ENCODE peak calls at places on chromosomes 12 and 14, in ten cellular contexts. One of them, this sample, is unnamed.

GRCh38 chr12:128178971-128179370 is 88.0 kb upstream of the TMEM132C start:
- DNase-seq in GM12891: no peak
- DNase-seq in hippocampal formation: no peak
- DNase-seq in ureter: no peak
- DNase-seq in pancreas: no peak
- DNase-seq in omental fat pad: no peak
- DNase-seq in ACHN: peak
- DNase-seq in GDM1: no peak
- DNase-seq in NCI-H774: no peak
- DNase-seq in H4: no peak
- DNase-seq in this sample: no peak

GRCh38 chr12:54294152-54294913 is 6.5 kb downstream of the NFE2 start:
- DNase-seq in pancreas: peak
- DNase-seq in hippocampal formation: peak
- DNase-seq in ureter: no peak
- DNase-seq in GM12891: peak
- DNase-seq in GDM1: peak
- DNase-seq in NCI-H774: peak
- DNase-seq in omental fat pad: peak
- DNase-seq in ACHN: peak
- DNase-seq in H4: peak
- DNase-seq in this sample: no peak

GRCh38 chr14:96056509-96057422 is 17.6 kb downstream of the C14orf132 start:
- DNase-seq in GM12891: no peak
- DNase-seq in GDM1: no peak
- DNase-seq in ACHN: no peak
- DNase-seq in ureter: no peak
- DNase-seq in hippocampal formation: no peak
- DNase-seq in NCI-H774: no peak
- DNase-seq in H4: no peak
- DNase-seq in omental fat pad: no peak
- DNase-seq in pancreas: no peak
- DNase-seq in this sample: no peak

GRCh38 chr14:73662439-73663056 is 17.8 kb downstream of the DNAL1 start:
- DNase-seq in ACHN: peak
- DNase-seq in ureter: no peak
- DNase-seq in GM12891: no peak
- DNase-seq in GDM1: no peak
- DNase-seq in omental fat pad: no peak
- DNase-seq in hippocampal formation: no peak
- DNase-seq in pancreas: no peak
- DNase-seq in NCI-H774: no peak
- DNase-seq in H4: peak
- DNase-seq in this sample: no peak

GRCh38 chr14:94601961-94602391 is 10.2 kb upstream of the SERPINA3 start:
- DNase-seq in ACHN: peak
- DNase-seq in pancreas: peak
- DNase-seq in hippocampal formation: peak
- DNase-seq in omental fat pad: peak
- DNase-seq in GM12891: no peak
- DNase-seq in ureter: peak
- DNase-seq in H4: peak
- DNase-seq in GDM1: no peak
- DNase-seq in NCI-H774: no peak
- DNase-seq in this sample: no peak

GRCh38 chr12:52912711-52913423 is 8.0 kb upstream of the KRT8 start:
- DNase-seq in ACHN: no peak
- DNase-seq in GDM1: no peak
- DNase-seq in GM12891: no peak
- DNase-seq in omental fat pad: no peak
- DNase-seq in ureter: peak
- DNase-seq in hippocampal formation: no peak
- DNase-seq in H4: no peak
- DNase-seq in NCI-H774: no peak
- DNase-seq in pancreas: peak
- DNase-seq in this sample: no peak

GRCh38 chr14:96265387-96265786 is 9.4 kb downstream of the BDKRB1 start:
- DNase-seq in GM12891: no peak
- DNase-seq in hippocampal formation: no peak
- DNase-seq in GDM1: no peak
- DNase-seq in pancreas: no peak
- DNase-seq in NCI-H774: peak
- DNase-seq in H4: no peak
- DNase-seq in omental fat pad: no peak
- DNase-seq in ACHN: no peak
- DNase-seq in ureter: no peak
- DNase-seq in this sample: no peak

GRCh38 chr14:86086962-86087361 is 557.0 kb downstream of the FLRT2 start:
- DNase-seq in ureter: no peak
- DNase-seq in hippocampal formation: no peak
- DNase-seq in pancreas: no peak
- DNase-seq in GDM1: no peak
- DNase-seq in NCI-H774: no peak
- DNase-seq in ACHN: no peak
- DNase-seq in omental fat pad: no peak
- DNase-seq in H4: no peak
- DNase-seq in GM12891: no peak
- DNase-seq in this sample: no peak

GRCh38 chr14:93716002-93716401 is 72.3 kb downstream of the PRIMA1 start:
- DNase-seq in GM12891: no peak
- DNase-seq in NCI-H774: no peak
- DNase-seq in hippocampal formation: no peak
- DNase-seq in omental fat pad: no peak
- DNase-seq in ureter: no peak
- DNase-seq in pancreas: no peak
- DNase-seq in ACHN: no peak
- DNase-seq in H4: no peak
- DNase-seq in GDM1: no peak
- DNase-seq in this sample: peak

GRCh38 chr12:57165741-57166140 is 18.3 kb upstream of the LRP1-AS start:
- DNase-seq in H4: peak
- DNase-seq in NCI-H774: no peak
- DNase-seq in pancreas: no peak
- DNase-seq in hippocampal formation: no peak
- DNase-seq in ACHN: peak
- DNase-seq in GDM1: no peak
- DNase-seq in omental fat pad: no peak
- DNase-seq in ureter: no peak
- DNase-seq in GM12891: no peak
- DNase-seq in this sample: no peak

GRCh38 chr12:53782093-53782703 is 30.4 kb upstream of the CISTR start:
- DNase-seq in H4: no peak
- DNase-seq in GDM1: no peak
- DNase-seq in omental fat pad: no peak
- DNase-seq in hippocampal formation: no peak
- DNase-seq in GM12891: no peak
- DNase-seq in ureter: no peak
- DNase-seq in pancreas: no peak
- DNase-seq in NCI-H774: no peak
- DNase-seq in ACHN: no peak
- DNase-seq in this sample: no peak

GRCh38 chr14:69675877-69676416 is 64.6 kb downstream of the SUSD6 start:
- DNase-seq in NCI-H774: no peak
- DNase-seq in ureter: no peak
- DNase-seq in GM12891: peak
- DNase-seq in hippocampal formation: no peak
- DNase-seq in H4: no peak
- DNase-seq in omental fat pad: no peak
- DNase-seq in pancreas: no peak
- DNase-seq in ACHN: no peak
- DNase-seq in GDM1: no peak
- DNase-seq in this sample: no peak

GRCh38 chr12:125003021-125003420 is 9.6 kb downstream of the BRI3BP start:
- DNase-seq in GM12891: no peak
- DNase-seq in omental fat pad: no peak
- DNase-seq in pancreas: no peak
- DNase-seq in ACHN: no peak
- DNase-seq in GDM1: no peak
- DNase-seq in H4: no peak
- DNase-seq in ureter: no peak
- DNase-seq in hippocampal formation: no peak
- DNase-seq in NCI-H774: no peak
- DNase-seq in this sample: no peak

GRCh38 chr12:100123316-100124095 is 19.2 kb downstream of the BLTP3B start:
- DNase-seq in ureter: no peak
- DNase-seq in hippocampal formation: no peak
- DNase-seq in GDM1: no peak
- DNase-seq in GM12891: no peak
- DNase-seq in NCI-H774: no peak
- DNase-seq in pancreas: no peak
- DNase-seq in ACHN: no peak
- DNase-seq in H4: no peak
- DNase-seq in omental fat pad: no peak
- DNase-seq in this sample: no peak

GRCh38 chr12:92369643-92370042 is 224.0 kb upstream of the BTG1 start:
- DNase-seq in H4: no peak
- DNase-seq in pancreas: no peak
- DNase-seq in hippocampal formation: no peak
- DNase-seq in ACHN: no peak
- DNase-seq in ureter: no peak
- DNase-seq in omental fat pad: no peak
- DNase-seq in GDM1: no peak
- DNase-seq in NCI-H774: no peak
- DNase-seq in GM12891: no peak
- DNase-seq in this sample: no peak

GRCh38 chr14:72577521-72577920 is 316.4 kb downstream of the DPF3 start:
- DNase-seq in GDM1: no peak
- DNase-seq in omental fat pad: no peak
- DNase-seq in ACHN: no peak
- DNase-seq in hippocampal formation: no peak
- DNase-seq in pancreas: no peak
- DNase-seq in GM12891: no peak
- DNase-seq in ureter: no peak
- DNase-seq in NCI-H774: no peak
- DNase-seq in H4: no peak
- DNase-seq in this sample: no peak